ENCODE peak calls at places on chromosomes 3 and 15, in nine cellular contexts. O, D, H, R, S, K, B, P and E are unnamed samples.

GRCh38 chr15:22949074-22949547 is 31.1 kb downstream of the CYFIP1 start:
- DNase-seq in S (peak; percentile 89), K (peak; percentile 72), P (no peak), H (peak; percentile 56), D (no peak), B (peak; percentile 76), R (peak; percentile 83), O (peak; percentile 24), E (no peak)

GRCh38 chr3:158148218-158148617 is 38.3 kb downstream of the RSRC1 start:
- DNase-seq in S (no peak), K (no peak), P (no peak), O (peak; percentile 6), R (no peak), B (no peak), H (no peak), D (no peak), E (no peak)

GRCh38 chr3:124351430-124352142 is 359.7 kb upstream of the ROPN1 start:
- DNase-seq in S (no peak), P (peak; percentile 19), R (no peak), B (no peak), D (peak; percentile 13), K (peak; percentile 63), H (peak; percentile 63), O (peak; percentile 78), E (no peak)

GRCh38 chr3:78613366-78614008 is 1154.3 kb downstream of the ROBO1 start:
- DNase-seq in S (no peak), H (no peak), K (no peak), P (no peak), D (peak; percentile 23), B (no peak), O (no peak), R (no peak), E (no peak)

GRCh38 chr15:70806992-70807712 is 43.8 kb upstream of the UACA start:
- DNase-seq in S (peak; percentile 79), D (peak; percentile 51), B (peak; percentile 29), K (peak; percentile 75), H (peak; percentile 70), O (peak; percentile 26), P (no peak), R (peak; percentile 81), E (peak; percentile 46)

GRCh38 chr15:77617507-77618285 is 15.0 kb downstream of the LINGO1 start:
- DNase-seq in D (peak; percentile 28), R (no peak), K (no peak), H (no peak), S (no peak), B (no peak), O (no peak), P (no peak), E (no peak)

GRCh38 chr3:133937756-133938601 is 42.3 kb upstream of the RAB6B start:
- DNase-seq in K (peak; percentile 46), D (no peak), S (no peak), O (peak; percentile 70), P (no peak), B (no peak), R (peak; percentile 37), H (no peak), E (no peak)

GRCh38 chr15:64825081-64825430 is 391 bp downstream of the PIF1 start:
- DNase-seq in B (no peak), O (no peak), S (no peak), P (no peak), D (no peak), H (no peak), K (no peak), R (no peak), E (no peak)

GRCh38 chr3:60107275-60107674 is 1057.5 kb upstream of the CFAP20DC start:
- DNase-seq in D (no peak), H (no peak), P (no peak), B (no peak), R (no peak), O (no peak), S (no peak), K (no peak), E (no peak)

GRCh38 chr15:85380217-85380859 is at the start of gene AKAP13:
- DNase-seq in P (peak; percentile 98), O (peak; percentile 99), D (peak; percentile 99), K (peak; percentile 100), S (peak; percentile 98), B (peak; percentile 98), H (peak; percentile 99), R (peak; percentile 97), E (peak; percentile 96)

GRCh38 chr3:146542968-146543367 is 1.4 kb downstream of the PLSCR1 start:
- DNase-seq in B (no peak), H (no peak), D (no peak), S (no peak), R (no peak), O (no peak), K (no peak), P (no peak), E (no peak)
- H3K27ac ChIP-seq in B (peak overlapping the region; percentile 99), H (peak overlapping the region; percentile 91), D (peak overlapping the region; percentile 97), S (peak overlapping the region; percentile 99), R (peak overlapping the region; percentile 98), O (no peak overlapping the region), K (peak overlapping the region; percentile 98), P (peak overlapping the region; percentile 94), E (peak overlapping the region; percentile 85)

DNA sequence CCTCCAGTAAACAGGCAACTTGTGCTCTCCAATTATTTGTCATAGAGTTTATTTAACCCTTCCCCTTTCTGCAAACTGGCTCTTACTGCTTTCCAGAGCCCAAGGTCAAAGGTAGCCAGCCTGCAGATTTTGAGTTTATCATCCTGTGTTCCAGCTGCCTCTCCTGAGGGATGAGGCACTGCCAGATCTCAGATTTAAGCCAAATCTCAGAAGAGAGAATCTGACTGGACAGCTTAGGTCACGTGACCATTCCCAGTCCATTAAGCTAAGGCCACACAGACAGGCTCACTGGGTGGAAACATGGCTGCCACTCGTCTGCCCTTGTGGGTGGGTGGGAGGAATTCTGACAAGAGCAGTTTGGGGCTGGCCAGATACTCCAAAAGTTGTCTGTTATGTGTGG is 8.6 kb upstream of the SIAH2 start:
- DNase-seq in S (no peak), R (no peak), D (no peak), B (no peak), H (no peak), K (peak; percentile 72), P (no peak), O (no peak), E (no peak)
- TF ChIP-seq POLR2A in S (no peak), R (no peak), D (no peak), B (no peak), H (no peak), K (peak; percentile 11), P (no peak), O (no peak), E (no peak)

GRCh38 chr3:36924748-36925521 is 19.9 kb downstream of the TRANK1 start:
- DNase-seq in P (no peak), K (no peak), D (no peak), B (no peak), R (no peak), S (no peak), O (no peak), H (no peak), E (no peak)
- TF ChIP-seq CTCF in P (no peak), K (no peak), D (no peak), B (no peak), R (no peak), S (no peak), O (no peak), H (no peak), E (no peak)

GRCh38 chr3:13380991-13381390 is 39.1 kb downstream of the NUP210 start:
- DNase-seq in R (no peak), P (no peak), D (no peak), O (peak; percentile 25), S (no peak), B (no peak), H (no peak), K (no peak), E (no peak)

GRCh38 chr3:13378155-13378554 is 42.0 kb downstream of the NUP210 start:
- DNase-seq in D (no peak), H (no peak), B (no peak), P (no peak), K (no peak), S (no peak), R (no peak), O (peak; percentile 5), E (no peak)

GRCh38 chr3:13376091-13376490 is 44.0 kb downstream of the NUP210 start:
- DNase-seq in B (no peak), H (no peak), D (no peak), O (no peak), R (no peak), K (no peak), S (no peak), P (no peak), E (no peak)

GRCh38 chr3:13377021-13377420 is 43.1 kb downstream of the NUP210 start:
- DNase-seq in B (no peak), O (no peak), S (no peak), R (no peak), K (no peak), H (no peak), P (no peak), D (no peak), E (no peak)

GRCh38 chr3:13379191-13379830 is 40.8 kb downstream of the NUP210 start:
- DNase-seq in B (no peak), P (no peak), R (no peak), D (no peak), O (peak; percentile 84), K (peak; percentile 78), H (peak; percentile 16), S (no peak), E (no peak)
- H3K27ac ChIP-seq in B (peak overlapping the region; percentile 49), P (no peak overlapping the region), R (no peak overlapping the region), D (no peak overlapping the region), O (peak overlapping the region; percentile 42), K (peak overlapping the region; percentile 70), H (no peak overlapping the region), S (peak overlapping the region; percentile 73), E (no peak overlapping the region)

DNA sequence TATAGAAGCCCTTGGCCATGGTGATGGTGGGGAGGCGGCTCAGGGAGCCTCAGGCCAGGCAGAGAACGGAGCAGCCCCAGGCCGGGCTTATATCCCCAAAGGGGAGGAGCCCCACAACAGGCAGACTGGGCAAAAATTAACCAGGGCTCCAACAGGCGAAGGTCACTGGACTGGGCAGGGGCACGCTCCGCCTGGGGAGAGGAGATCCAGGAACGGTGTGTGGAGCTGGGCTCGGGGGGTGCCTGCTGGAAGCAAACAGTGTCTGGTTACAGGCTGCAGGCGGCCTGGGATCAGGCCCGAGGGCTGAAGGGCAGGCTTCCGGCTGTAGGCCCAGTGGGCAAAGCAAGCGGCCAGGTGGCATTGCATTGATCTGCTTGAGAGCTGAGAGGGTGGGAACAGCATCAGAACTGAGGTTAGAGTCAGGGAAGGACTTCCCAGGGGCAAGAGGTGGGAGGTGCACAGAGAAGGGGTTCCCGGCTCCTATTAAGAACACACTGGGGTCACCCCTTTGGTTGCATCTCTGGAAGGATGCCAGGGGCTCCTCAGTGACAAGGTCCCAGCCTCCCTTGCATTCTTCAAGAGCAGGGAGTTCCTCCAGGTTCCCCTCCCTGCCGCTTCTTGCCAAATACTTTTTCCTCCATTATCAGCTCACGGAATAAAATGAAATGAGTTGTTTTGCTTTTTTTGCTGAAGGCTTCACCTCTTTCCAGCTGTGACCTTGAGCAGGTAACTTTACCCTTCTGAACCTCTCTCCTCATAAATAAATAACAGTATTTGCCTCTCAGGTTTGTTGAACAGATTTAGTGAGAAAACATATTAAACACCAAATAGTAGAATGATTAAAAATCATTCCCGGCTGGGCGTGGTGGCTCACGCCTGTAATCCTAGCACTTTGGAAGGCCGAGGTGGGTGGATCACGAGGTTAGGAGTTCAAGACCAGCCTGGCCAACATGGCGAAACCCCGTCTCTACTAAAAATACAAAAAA is 7.8 kb downstream of the ANPEP start:
- DNase-seq in D (peak; percentile 96), R (no peak), S (no peak), O (no peak), K (no peak), P (no peak), B (no peak), H (no peak), E (no peak)
- TF ChIP-seq POLR2A in D (peak; percentile 96), R (no peak), S (no peak), O (no peak), K (no peak), P (no peak), B (no peak), H (no peak), E (no peak)